ENCODE peak calls at places on chromosomes 11 and 22, in six cellular contexts. X, F, N, U, Z and M are unnamed samples.

GRCh38 chr22:32615874-32616564 is 141.4 kb downstream of the FBXO7 start:
- DNase-seq in X (no peak), F (no peak), Z (no peak), N (no peak), U (no peak), M (no peak)

GRCh38 chr11:134580635-134581025 is 168.6 kb upstream of the B3GAT1 start:
- DNase-seq in Z (no peak), N (no peak), X (no peak), F (no peak), U (no peak), M (no peak)

GRCh38 chr11:43942651-43943356 is 367 bp downstream of the C11orf96 start:
- DNase-seq in Z (peak; percentile 63), N (peak; percentile 25), X (no peak), F (no peak), U (no peak), M (peak; percentile 57)

GRCh38 chr22:46984751-46985506 is 222.5 kb downstream of the TBC1D22A start:
- DNase-seq in X (peak; percentile 68), N (peak; percentile 87), F (no peak), Z (peak; percentile 92), U (peak; percentile 63), M (peak; percentile 68)

GRCh38 chr11:66996609-66997273 is 21.6 kb downstream of the C11orf86 start:
- DNase-seq in F (no peak), Z (peak; percentile 70), U (no peak), N (peak; percentile 68), X (peak; percentile 65), M (peak; percentile 81)

GRCh38 chr22:36839356-36840073 is 21.3 kb upstream of the NCF4 start:
- DNase-seq in F (no peak), U (no peak), Z (peak; percentile 57), X (no peak), N (no peak), M (peak; percentile 58)

GRCh38 chr22:19187716-19188563 is 9.4 kb upstream of the SLC25A1 start:
- DNase-seq in Z (no peak), N (no peak), F (no peak), U (no peak), X (no peak), M (no peak)

GRCh38 chr22:38132136-38132535 is 21.7 kb upstream of the BAIAP2L2 start:
- DNase-seq in Z (no peak), X (no peak), N (no peak), F (no peak), U (no peak), M (no peak)

GRCh38 chr11:15663778-15664218 is 549.1 kb downstream of the INSC start:
- DNase-seq in Z (no peak), X (no peak), N (peak; percentile 62), F (no peak), U (no peak), M (no peak)

GRCh38 chr22:20080776-20081654 is 974 bp downstream of the DGCR8 start:
- DNase-seq in U (no peak), Z (peak; percentile 90), N (peak; percentile 71), X (peak; percentile 54), F (peak; percentile 33), M (peak; percentile 55)

GRCh38 chr22:44669725-44670027 is 32.3 kb upstream of the PRR5 start:
- DNase-seq in U (no peak), F (no peak), N (no peak), X (no peak), Z (peak; percentile 71), M (no peak)

GRCh38 chr11:27218498-27219038 is 144.4 kb downstream of the CCDC34 start:
- DNase-seq in Z (peak; percentile 98), F (no peak), U (peak; percentile 93), X (peak; percentile 94), N (peak; percentile 69), M (peak; percentile 84)
- H3K4me3 ChIP-seq in Z (peak overlapping the region; percentile 43), F (no peak overlapping the region), U (no peak overlapping the region), X (no peak overlapping the region), N (no peak overlapping the region), M (no peak overlapping the region)

GRCh38 chr11:130854483-130854882 is 61.8 kb downstream of the SNX19 start:
- DNase-seq in Z (no peak), X (no peak), N (no peak), F (peak; percentile 27), U (no peak), M (no peak)
- H3K4me3 ChIP-seq in Z (no peak overlapping the region), X (no peak overlapping the region), N (no peak overlapping the region), F (no peak overlapping the region), U (no peak overlapping the region), M (no peak overlapping the region)

DNA sequence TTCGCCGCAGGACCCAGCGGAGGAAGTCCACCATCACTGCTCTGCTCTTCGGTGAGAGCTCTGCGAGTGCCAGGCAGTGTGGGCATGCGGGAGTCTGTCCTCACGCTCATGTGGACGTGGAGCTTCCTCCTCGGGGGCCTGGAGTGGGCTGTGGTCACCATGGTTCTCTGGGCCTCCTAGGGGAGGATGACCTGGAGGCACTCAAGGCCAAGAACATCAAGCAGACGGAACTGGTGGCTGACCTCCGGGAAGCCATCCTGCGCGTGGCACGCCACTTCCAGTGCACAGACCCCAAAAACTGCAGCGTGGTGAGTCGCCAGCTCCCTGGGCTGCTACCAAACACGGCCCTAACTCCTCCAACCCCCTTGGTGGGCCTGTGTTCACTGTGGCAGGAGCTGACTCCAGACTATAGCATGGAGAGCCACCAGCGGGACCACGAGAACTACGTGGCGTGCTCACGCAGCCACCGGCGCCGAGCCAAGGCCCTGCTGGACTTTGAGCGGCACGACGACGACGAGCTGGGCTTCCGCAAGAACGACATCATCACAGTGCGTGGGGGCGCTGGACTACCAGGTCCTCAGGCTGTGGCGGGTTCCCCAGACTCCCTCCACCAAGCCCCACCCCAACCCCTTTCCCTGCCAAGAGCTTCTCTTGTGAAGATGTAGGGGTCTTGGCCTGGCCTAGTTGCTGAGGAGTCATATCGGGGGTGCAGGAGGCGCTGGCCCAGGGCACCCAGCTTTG is 36.8 kb downstream of the SGSM3 start:
- DNase-seq in N (no peak), Z (no peak), X (no peak), F (no peak), U (no peak), M (no peak)
- H3K4me3 ChIP-seq in N (no peak overlapping the region), Z (no peak overlapping the region), X (no peak overlapping the region), F (no peak overlapping the region), U (no peak overlapping the region), M (no peak overlapping the region)

DNA sequence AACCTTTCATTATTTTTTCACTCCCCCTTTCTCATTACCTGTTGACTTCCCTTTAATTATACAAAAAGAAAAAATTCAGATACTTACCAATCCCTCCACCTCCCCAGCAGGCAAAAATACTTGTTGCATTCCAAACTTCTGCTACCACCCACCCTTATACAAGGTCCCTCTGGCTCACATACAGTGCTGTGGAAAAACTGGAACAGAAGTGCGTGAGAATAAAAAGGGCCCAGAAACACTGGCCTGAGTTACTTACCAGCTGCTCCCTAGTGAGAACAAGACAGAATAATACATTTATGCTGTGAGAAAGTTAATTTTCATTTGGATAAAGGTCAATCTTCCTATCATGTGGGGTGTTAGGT is 46.9 kb upstream of the RAPSN start:
- DNase-seq in Z (peak; percentile 41), X (peak; percentile 58), N (no peak), F (no peak), U (no peak), M (no peak)
- H3K4me3 ChIP-seq in Z (peak overlapping the region; percentile 6), X (no peak overlapping the region), N (no peak overlapping the region), F (no peak overlapping the region), U (no peak overlapping the region), M (no peak overlapping the region)

GRCh38 chr11:46345881-46346484 is 1.3 kb upstream of the DGKZ start:
- DNase-seq in U (no peak), Z (no peak), X (no peak), N (no peak), F (no peak), M (no peak)
- H3K4me3 ChIP-seq in U (no peak overlapping the region), Z (no peak overlapping the region), X (no peak overlapping the region), N (no peak overlapping the region), F (peak overlapping the region; percentile 19), M (no peak overlapping the region)

GRCh38 chr11:392102-392777 is 1.8 kb upstream of the PKP3 start:
- DNase-seq in F (no peak), X (no peak), U (no peak), N (no peak), Z (no peak), M (no peak)

GRCh38 chr11:393219-394033 is 583 bp upstream of the PKP3 start:
- DNase-seq in N (peak; percentile 96), F (no peak), X (peak; percentile 70), Z (peak; percentile 91), U (no peak), M (peak; percentile 79)

GRCh38 chr11:394034-394857 is at the start of gene PKP3:
- DNase-seq in Z (peak; percentile 81), F (no peak), U (no peak), N (peak; percentile 91), X (peak; percentile 41), M (peak; percentile 50)

GRCh38 chr11:390175-390574 is 3.8 kb upstream of the PKP3 start:
- DNase-seq in U (no peak), N (no peak), F (no peak), Z (no peak), X (no peak), M (no peak)

GRCh38 chr11:391117-392017 is 2.6 kb upstream of the PKP3 start:
- DNase-seq in F (no peak), U (no peak), Z (no peak), N (no peak), X (no peak), M (no peak)
- H3K4me3 ChIP-seq in F (no peak overlapping the region), U (no peak overlapping the region), Z (no peak overlapping the region), N (no peak overlapping the region), X (no peak overlapping the region), M (no peak overlapping the region)

GRCh38 chr11:105051559-105051958 is 6.4 kb upstream of the CARD16 start:
- DNase-seq in N (no peak), U (no peak), F (no peak), X (no peak), Z (no peak), M (no peak)

GRCh38 chr11:105042178-105042577 is 3.0 kb downstream of the CARD16 start:
- DNase-seq in Z (no peak), N (no peak), U (no peak), F (no peak), X (no peak), M (no peak)

GRCh38 chr11:105052487-105052886 is 7.4 kb upstream of the CARD16 start:
- DNase-seq in X (no peak), F (no peak), Z (no peak), U (no peak), N (no peak), M (no peak)

GRCh38 chr11:105045897-105046296 is 762 bp upstream of the CARD16 start:
- DNase-seq in U (no peak), N (peak; percentile 4), Z (peak; percentile 62), F (no peak), X (peak; percentile 46), M (no peak)

GRCh38 chr11:105046898-105047579 is 1.9 kb upstream of the CARD16 start:
- DNase-seq in N (peak; percentile 93), U (peak; percentile 98), Z (peak; percentile 96), X (peak; percentile 98), F (no peak), M (peak; percentile 95)
- H3K4me3 ChIP-seq in N (no peak overlapping the region), U (no peak overlapping the region), Z (peak overlapping the region; percentile 38), X (no peak overlapping the region), F (no peak overlapping the region), M (no peak overlapping the region)